ENCODE peak calls at places on chromosome 1, in four cellular contexts. P is stimulated activated CD4-positive, alpha-beta T cell treated with anti-CD3 and anti-CD28 coated beads, Interleukin-15, amount 100 ng/mL, for 1 hour; F is fibroblast of the aortic adventitia; J is endodermal cell. H is an unnamed sample.

GRCh38 chr1:37795340-37796110 is 1.9 kb downstream of the MANEAL start:
- DNase-seq in P (peak; percentile 25), F (peak; percentile 40), J (peak; percentile 95), H (peak; percentile 65)

GRCh38 chr1:93845554-93846150 is 33.4 kb downstream of the DNTTIP2 start:
- DNase-seq in P (no peak), J (peak; percentile 71), F (peak; percentile 95), H (peak; percentile 96)

GRCh38 chr1:184387069-184387870 is 441 bp downstream of the C1orf21 start:
- DNase-seq in F (no peak), P (no peak), J (peak; percentile 82), H (peak; percentile 39)

GRCh38 chr1:211237579-211237978 is 21.6 kb upstream of the RCOR3 start:
- DNase-seq in P (no peak), F (no peak), J (no peak), H (no peak)

GRCh38 chr1:226135059-226135651 is 51.4 kb downstream of the ACBD3 start:
- DNase-seq in J (peak; percentile 46), F (peak; percentile 27), P (no peak), H (no peak)

GRCh38 chr1:209945377-209945776 is 7.4 kb downstream of the SYT14 start:
- DNase-seq in J (no peak), P (no peak), F (no peak), H (no peak)

GRCh38 chr1:175192111-175192629 is 406 bp downstream of the KIAA0040 start:
- DNase-seq in J (peak; percentile 74), P (no peak), F (peak; percentile 21), H (peak; percentile 11)

GRCh38 chr1:92653605-92654381 is 131.1 kb downstream of the EVI5 start:
- DNase-seq in P (no peak), J (no peak), F (no peak), H (peak; percentile 6)

GRCh38 chr1:4054957-4055676 is 155.0 kb upstream of the C1orf174 start:
- DNase-seq in P (no peak), F (no peak), J (no peak), H (no peak)

GRCh38 chr1:16208270-16208987 is 4.0 kb downstream of the ARHGEF19 start:
- DNase-seq in P (no peak), J (no peak), F (peak; percentile 31), H (peak; percentile 27)

GRCh38 chr1:179061360-179062282 is 20.2 kb upstream of the TOR3A start:
- DNase-seq in J (no peak), P (no peak), F (no peak), H (no peak)

GRCh38 chr1:241611063-241611462 is 29.1 kb downstream of the CHML start:
- DNase-seq in J (no peak), F (peak; percentile 80), P (no peak), H (peak; percentile 83)

GRCh38 chr1:219143735-219144134 is 29.9 kb upstream of the LYPLAL1 start:
- DNase-seq in F (peak; percentile 47), P (no peak), J (no peak), H (no peak)

GRCh38 chr1:243287652-243288051 is 31.8 kb downstream of the SDCCAG8 start:
- DNase-seq in P (no peak), F (peak; percentile 85), J (no peak), H (peak; percentile 88)

GRCh38 chr1:184005506-184005905 is 32.0 kb downstream of the COLGALT2 start:
- DNase-seq in J (no peak), F (no peak), P (no peak), H (no peak)

GRCh38 chr1:147245129-147245528 is 2.6 kb downstream of the CHD1L start:
- DNase-seq in F (no peak), P (no peak), J (no peak), H (no peak)

GRCh38 chr1:19222979-19223824 is 13.1 kb upstream of the UBR4 start:
- DNase-seq in P (no peak), J (no peak), F (no peak), H (peak; percentile 15)

GRCh38 chr1:167501513-167502191 is 16.7 kb downstream of the CD247 start:
- DNase-seq in J (no peak), F (no peak), P (no peak), H (no peak)

GRCh38 chr1:78687914-78688313 is 38.3 kb downstream of the IFI44 start:
- DNase-seq in J (no peak), F (peak; percentile 20), P (no peak), H (peak; percentile 24)

GRCh38 chr1:20184481-20184900 is 1.4 kb upstream of the UBXN10 start:
- DNase-seq in F (no peak), P (no peak), J (no peak), H (peak; percentile 4)

GRCh38 chr1:185338719-185339622 is 21.9 kb upstream of the IVNS1ABP start:
- DNase-seq in J (no peak), F (no peak), P (no peak), H (peak; percentile 55)

GRCh38 chr1:206569548-206569947 is 42.7 kb downstream of the EIF2D start:
- DNase-seq in J (no peak), F (no peak), P (no peak), H (no peak)

GRCh38 chr1:15325375-15326085 is 78.5 kb downstream of the FHAD1 start:
- DNase-seq in J (no peak), P (no peak), F (no peak), H (no peak)

GRCh38 chr1:241706967-241707366 is 54.9 kb downstream of the WDR64 start:
- DNase-seq in J (no peak), F (peak; percentile 43), P (no peak), H (no peak)

GRCh38 chr1:238061967-238062613 is 171.4 kb upstream of the ZP4 start:
- DNase-seq in F (peak; percentile 87), P (no peak), J (no peak), H (peak; percentile 11)

GRCh38 chr1:215526147-215526845 is 40.8 kb upstream of the KCTD3 start:
- DNase-seq in J (no peak), F (peak; percentile 80), P (no peak), H (peak; percentile 71)

GRCh38 chr1:172338295-172338735 is 82.2 kb upstream of the C1orf105 start:
- DNase-seq in P (no peak), F (no peak), J (no peak), H (no peak)

GRCh38 chr1:26190373-26190987 is at the start of gene CATSPER4:
- DNase-seq in P (no peak), F (no peak), J (peak; percentile 96), H (peak; percentile 13)

H was measured in choroid plexus epithelial cell.